ENCODE peak calls at places on chromosome 12, in seven cellular contexts. One of them, this sample, is unnamed.

GRCh38 chr12:108773798-108774788 is 42.8 kb upstream of the CORO1C start:
- DNase-seq in iPS-NIHi11: no peak
- DNase-seq in KBM-7: peak
- DNase-seq in lower leg skin: peak
- DNase-seq in amniotic stem cell: peak
- DNase-seq in omental fat pad: peak
- DNase-seq in AG04450: peak
- DNase-seq in this sample: peak

GRCh38 chr12:120350576-120351350 is 18.2 kb downstream of the MSI1 start:
- DNase-seq in KBM-7: no peak
- DNase-seq in omental fat pad: no peak
- DNase-seq in iPS-NIHi11: no peak
- DNase-seq in AG04450: no peak
- DNase-seq in lower leg skin: no peak
- DNase-seq in amniotic stem cell: no peak
- DNase-seq in this sample: no peak

GRCh38 chr12:6198556-6198955 is 1.6 kb upstream of the CD9 start:
- DNase-seq in iPS-NIHi11: no peak
- DNase-seq in KBM-7: no peak
- DNase-seq in lower leg skin: no peak
- DNase-seq in AG04450: no peak
- DNase-seq in omental fat pad: no peak
- DNase-seq in amniotic stem cell: no peak
- DNase-seq in this sample: no peak

GRCh38 chr12:127145543-127145928 is 1121.4 kb upstream of the TMEM132C start:
- DNase-seq in AG04450: no peak
- DNase-seq in amniotic stem cell: no peak
- DNase-seq in lower leg skin: no peak
- DNase-seq in omental fat pad: no peak
- DNase-seq in iPS-NIHi11: no peak
- DNase-seq in KBM-7: no peak
- DNase-seq in this sample: no peak

GRCh38 chr12:3365416-3366385 is 125.3 kb upstream of the PRMT8 start:
- DNase-seq in omental fat pad: no peak
- DNase-seq in KBM-7: no peak
- DNase-seq in lower leg skin: no peak
- DNase-seq in amniotic stem cell: no peak
- DNase-seq in iPS-NIHi11: peak
- DNase-seq in AG04450: no peak
- DNase-seq in this sample: peak

GRCh38 chr12:68306564-68306963 is 25.6 kb downstream of the MDM1 start:
- DNase-seq in KBM-7: no peak
- DNase-seq in iPS-NIHi11: no peak
- DNase-seq in amniotic stem cell: no peak
- DNase-seq in omental fat pad: no peak
- DNase-seq in lower leg skin: no peak
- DNase-seq in AG04450: no peak
- DNase-seq in this sample: no peak

GRCh38 chr12:65603428-65604351 is 220.6 kb upstream of the HMGA2 start:
- DNase-seq in omental fat pad: no peak
- DNase-seq in iPS-NIHi11: peak
- DNase-seq in KBM-7: no peak
- DNase-seq in lower leg skin: peak
- DNase-seq in amniotic stem cell: peak
- DNase-seq in AG04450: peak
- DNase-seq in this sample: peak

GRCh38 chr12:56749364-56749763 is 2.8 kb downstream of the PRIM1 start:
- DNase-seq in AG04450: no peak
- DNase-seq in amniotic stem cell: no peak
- DNase-seq in KBM-7: peak
- DNase-seq in omental fat pad: no peak
- DNase-seq in lower leg skin: no peak
- DNase-seq in iPS-NIHi11: no peak
- DNase-seq in this sample: no peak

GRCh38 chr12:87274594-87275245 is 754.5 kb downstream of the C12orf50 start:
- DNase-seq in amniotic stem cell: peak
- DNase-seq in omental fat pad: no peak
- DNase-seq in KBM-7: peak
- DNase-seq in iPS-NIHi11: peak
- DNase-seq in lower leg skin: no peak
- DNase-seq in AG04450: no peak
- DNase-seq in this sample: peak

GRCh38 chr12:88842314-88842713 is 262.0 kb upstream of the KITLG start:
- DNase-seq in lower leg skin: no peak
- DNase-seq in AG04450: no peak
- DNase-seq in omental fat pad: no peak
- DNase-seq in KBM-7: no peak
- DNase-seq in amniotic stem cell: no peak
- DNase-seq in iPS-NIHi11: no peak
- DNase-seq in this sample: no peak

GRCh38 chr12:96177013-96177412 is 17.2 kb upstream of the ELK3 start:
- DNase-seq in omental fat pad: no peak
- DNase-seq in lower leg skin: no peak
- DNase-seq in KBM-7: peak
- DNase-seq in iPS-NIHi11: no peak
- DNase-seq in AG04450: no peak
- DNase-seq in amniotic stem cell: peak
- DNase-seq in this sample: no peak

GRCh38 chr12:24709201-24709600 is 239.7 kb downstream of the BCAT1 start:
- DNase-seq in AG04450: no peak
- DNase-seq in lower leg skin: no peak
- DNase-seq in KBM-7: no peak
- DNase-seq in iPS-NIHi11: no peak
- DNase-seq in omental fat pad: no peak
- DNase-seq in amniotic stem cell: no peak
- DNase-seq in this sample: no peak

GRCh38 chr12:75766263-75767160 is 255.1 kb upstream of the KRR1 start:
- DNase-seq in AG04450: no peak
- DNase-seq in KBM-7: no peak
- DNase-seq in lower leg skin: no peak
- DNase-seq in amniotic stem cell: no peak
- DNase-seq in omental fat pad: no peak
- DNase-seq in iPS-NIHi11: no peak
- DNase-seq in this sample: peak

GRCh38 chr12:115227137-115227615 is 543.2 kb upstream of the TBX3 start:
- DNase-seq in amniotic stem cell: peak
- DNase-seq in lower leg skin: peak
- DNase-seq in AG04450: peak
- DNase-seq in iPS-NIHi11: no peak
- DNase-seq in omental fat pad: no peak
- DNase-seq in KBM-7: no peak
- DNase-seq in this sample: peak

GRCh38 chr12:98228619-98229538 is 286.5 kb upstream of the TMPO start:
- DNase-seq in KBM-7: no peak
- DNase-seq in amniotic stem cell: no peak
- DNase-seq in omental fat pad: no peak
- DNase-seq in AG04450: no peak
- DNase-seq in iPS-NIHi11: no peak
- DNase-seq in lower leg skin: no peak
- DNase-seq in this sample: no peak

GRCh38 chr12:5588231-5588995 is 156.5 kb downstream of the NTF3 start:
- DNase-seq in KBM-7: no peak
- DNase-seq in amniotic stem cell: no peak
- DNase-seq in AG04450: no peak
- DNase-seq in omental fat pad: no peak
- DNase-seq in lower leg skin: no peak
- DNase-seq in iPS-NIHi11: no peak
- DNase-seq in this sample: no peak

GRCh38 chr12:130396667-130397066 is 59.0 kb downstream of the PIWIL1 start:
- DNase-seq in omental fat pad: no peak
- DNase-seq in KBM-7: no peak
- DNase-seq in lower leg skin: no peak
- DNase-seq in AG04450: no peak
- DNase-seq in iPS-NIHi11: no peak
- DNase-seq in amniotic stem cell: no peak
- DNase-seq in this sample: no peak

GRCh38 chr12:6520186-6520585 is 14.1 kb upstream of the GAPDH start:
- DNase-seq in AG04450: no peak
- DNase-seq in iPS-NIHi11: no peak
- DNase-seq in KBM-7: no peak
- DNase-seq in lower leg skin: no peak
- DNase-seq in omental fat pad: no peak
- DNase-seq in amniotic stem cell: no peak
- DNase-seq in this sample: no peak

GRCh38 chr12:60021235-60021634 is 425.4 kb downstream of the SLC16A7 start:
- DNase-seq in AG04450: no peak
- DNase-seq in omental fat pad: no peak
- DNase-seq in amniotic stem cell: no peak
- DNase-seq in KBM-7: no peak
- DNase-seq in iPS-NIHi11: no peak
- DNase-seq in lower leg skin: no peak
- DNase-seq in this sample: peak

GRCh38 chr12:64767495-64767894 is 8.3 kb upstream of the GNS start:
- DNase-seq in AG04450: no peak
- DNase-seq in KBM-7: no peak
- DNase-seq in lower leg skin: no peak
- DNase-seq in omental fat pad: no peak
- DNase-seq in amniotic stem cell: no peak
- DNase-seq in iPS-NIHi11: no peak
- DNase-seq in this sample: no peak

GRCh38 chr12:69623970-69624369 is 13.3 kb upstream of the LRRC10 start:
- DNase-seq in iPS-NIHi11: no peak
- DNase-seq in amniotic stem cell: no peak
- DNase-seq in AG04450: peak
- DNase-seq in omental fat pad: no peak
- DNase-seq in lower leg skin: no peak
- DNase-seq in KBM-7: no peak
- DNase-seq in this sample: no peak

GRCh38 chr12:2187195-2187963 is 134.6 kb downstream of the CACNA1C start:
- DNase-seq in lower leg skin: no peak
- DNase-seq in amniotic stem cell: no peak
- DNase-seq in omental fat pad: no peak
- DNase-seq in AG04450: no peak
- DNase-seq in KBM-7: no peak
- DNase-seq in iPS-NIHi11: no peak
- DNase-seq in this sample: no peak

GRCh38 chr12:24228371-24228770 is 278.9 kb upstream of the SOX5 start:
- DNase-seq in AG04450: no peak
- DNase-seq in amniotic stem cell: no peak
- DNase-seq in KBM-7: no peak
- DNase-seq in lower leg skin: no peak
- DNase-seq in iPS-NIHi11: no peak
- DNase-seq in omental fat pad: no peak
- DNase-seq in this sample: no peak

GRCh38 chr12:58584885-58585284 is 335.4 kb downstream of the LRIG3 start:
- DNase-seq in lower leg skin: no peak
- DNase-seq in iPS-NIHi11: no peak
- DNase-seq in AG04450: no peak
- DNase-seq in KBM-7: no peak
- DNase-seq in amniotic stem cell: no peak
- DNase-seq in omental fat pad: no peak
- DNase-seq in this sample: no peak

GRCh38 chr12:738712-739111 is 13.7 kb upstream of the WNK1 start:
- DNase-seq in amniotic stem cell: no peak
- DNase-seq in AG04450: no peak
- DNase-seq in omental fat pad: no peak
- DNase-seq in KBM-7: no peak
- DNase-seq in iPS-NIHi11: no peak
- DNase-seq in lower leg skin: no peak
- DNase-seq in this sample: no peak

GRCh38 chr12:47022296-47022695 is 57.1 kb upstream of the PCED1B start:
- DNase-seq in omental fat pad: no peak
- DNase-seq in KBM-7: no peak
- DNase-seq in amniotic stem cell: peak
- DNase-seq in lower leg skin: no peak
- DNase-seq in AG04450: no peak
- DNase-seq in iPS-NIHi11: no peak
- DNase-seq in this sample: no peak